ENCODE peak calls at places on chromosomes 7 and 10, in four cellular contexts. X, A, F and C are unnamed samples.

GRCh38 chr7:64628721-64629120 is 37.2 kb upstream of the ZNF107 start:
- DNase-seq in X (no peak), F (no peak), A (no peak), C (no peak)

GRCh38 chr10:119693262-119693957 is 32.4 kb upstream of the INPP5F start:
- DNase-seq in X (no peak), A (no peak), F (no peak), C (no peak)

GRCh38 chr10:7541137-7542087 is 125.4 kb downstream of the ITIH5 start:
- DNase-seq in X (peak), A (no peak), F (no peak), C (no peak)

GRCh38 chr10:16360425-16360824 is 76.4 kb upstream of the PTER start:
- DNase-seq in X (no peak), F (no peak), A (no peak), C (no peak)

GRCh38 chr10:79484476-79484875 is 27.9 kb upstream of the EIF5AL1 start:
- DNase-seq in X (no peak), F (no peak), A (no peak), C (no peak)

GRCh38 chr7:39531818-39532217 is 34.4 kb upstream of the YAE1 start:
- DNase-seq in A (no peak), X (no peak), F (no peak), C (no peak)

GRCh38 chr10:91672021-91672608 is 39.2 kb upstream of the PPP1R3C start:
- DNase-seq in F (no peak), A (no peak), X (peak), C (no peak)

GRCh38 chr10:22369433-22370072 is 24.3 kb downstream of the SPAG6 start:
- DNase-seq in X (peak), A (no peak), F (peak), C (no peak)

GRCh38 chr10:75035975-75036708 is 75.3 kb upstream of the SAMD8 start:
- DNase-seq in F (peak), X (peak), A (no peak), C (no peak)

GRCh38 chr10:96306516-96306915 is 2.3 kb downstream of the DNTT start:
- DNase-seq in X (no peak), A (no peak), F (no peak), C (peak)

GRCh38 chr10:1309969-1310789 is 254.0 kb downstream of the WDR37 start:
- DNase-seq in F (no peak), X (no peak), A (no peak), C (no peak)

GRCh38 chr7:117158941-117159705 is 163.7 kb downstream of the WNT2 start:
- DNase-seq in A (no peak), X (no peak), F (no peak), C (no peak)

GRCh38 chr10:121559321-121559720 is 38.9 kb downstream of the FGFR2 start:
- DNase-seq in A (no peak), F (no peak), X (no peak), C (no peak)

GRCh38 chr10:70985824-70986336 is 97.5 kb upstream of the PCBD1 start:
- DNase-seq in X (no peak), F (no peak), A (no peak), C (no peak)

GRCh38 chr7:77759294-77759889 is 38.8 kb downstream of the TMEM60 start:
- DNase-seq in A (no peak), F (peak), X (peak), C (no peak)

GRCh38 chr10:71658349-71658745 is 61.2 kb downstream of the C10orf105 start:
- DNase-seq in X (no peak), F (no peak), A (no peak), C (no peak)

GRCh38 chr10:96419351-96419750 is 60.5 kb upstream of the OPALIN start:
- DNase-seq in A (no peak), X (no peak), F (no peak), C (no peak)

GRCh38 chr10:15211464-15211979 is 43.0 kb upstream of the NMT2 start:
- DNase-seq in X (peak), F (peak), A (no peak), C (no peak)

GRCh38 chr10:104351067-104351681 is 2.5 kb upstream of the CFAP58 start:
- DNase-seq in A (no peak), X (peak), F (no peak), C (no peak)

GRCh38 chr7:49166441-49166840 is 242.1 kb downstream of the CDC14C start:
- DNase-seq in A (no peak), F (no peak), X (no peak), C (no peak)

GRCh38 chr10:132136689-132137088 is 50.1 kb upstream of the DPYSL4 start:
- DNase-seq in A (no peak), X (no peak), F (no peak), C (peak)